ENCODE peak calls at places on chromosome 11, in six cellular contexts. One of them, this sample, is unnamed.

GRCh38 chr11:106017088-106017487 is 5.0 kb downstream of the MSANTD4 start:
- DNase-seq in neural crest cell: no peak
- DNase-seq in brain microvascular endothelial cell: no peak
- DNase-seq in epithelial cell of prostate: no peak
- DNase-seq in AG04450: no peak
- DNase-seq in anterior cingulate cortex: no peak
- DNase-seq in this sample: no peak

GRCh38 chr11:120102862-120103118 is 35.1 kb downstream of the TRIM29 start:
- DNase-seq in brain microvascular endothelial cell: no peak
- DNase-seq in neural crest cell: no peak
- DNase-seq in AG04450: no peak
- DNase-seq in anterior cingulate cortex: no peak
- DNase-seq in epithelial cell of prostate: no peak
- DNase-seq in this sample: no peak

GRCh38 chr11:134559617-134559992 is 147.6 kb upstream of the B3GAT1 start:
- DNase-seq in AG04450: no peak
- DNase-seq in epithelial cell of prostate: no peak
- DNase-seq in neural crest cell: no peak
- DNase-seq in brain microvascular endothelial cell: no peak
- DNase-seq in anterior cingulate cortex: no peak
- DNase-seq in this sample: no peak

GRCh38 chr11:104968365-104968855 is at the start of gene CASP4:
- DNase-seq in anterior cingulate cortex: no peak
- DNase-seq in neural crest cell: no peak
- DNase-seq in brain microvascular endothelial cell: peak
- DNase-seq in AG04450: peak
- DNase-seq in epithelial cell of prostate: no peak
- DNase-seq in this sample: peak

GRCh38 chr11:11408436-11409221 is 55.6 kb upstream of the CSNK2A3 start:
- DNase-seq in neural crest cell: no peak
- DNase-seq in anterior cingulate cortex: peak
- DNase-seq in epithelial cell of prostate: no peak
- DNase-seq in brain microvascular endothelial cell: no peak
- DNase-seq in AG04450: no peak
- DNase-seq in this sample: peak

GRCh38 chr11:60951909-60952741 is at the start of gene SLC15A3:
- DNase-seq in AG04450: no peak
- DNase-seq in brain microvascular endothelial cell: no peak
- DNase-seq in epithelial cell of prostate: no peak
- DNase-seq in anterior cingulate cortex: peak
- DNase-seq in neural crest cell: no peak
- DNase-seq in this sample: no peak

GRCh38 chr11:6498121-6498520 is 1.0 kb downstream of the DNHD1 start:
- DNase-seq in AG04450: no peak
- DNase-seq in epithelial cell of prostate: no peak
- DNase-seq in brain microvascular endothelial cell: no peak
- DNase-seq in neural crest cell: no peak
- DNase-seq in anterior cingulate cortex: no peak
- DNase-seq in this sample: no peak

GRCh38 chr11:116472661-116473060 is 300.1 kb downstream of the BUD13 start:
- DNase-seq in brain microvascular endothelial cell: no peak
- DNase-seq in AG04450: no peak
- DNase-seq in anterior cingulate cortex: no peak
- DNase-seq in epithelial cell of prostate: no peak
- DNase-seq in neural crest cell: no peak
- DNase-seq in this sample: no peak

GRCh38 chr11:95698939-95699562 is 90.5 kb downstream of the FAM76B start:
- DNase-seq in brain microvascular endothelial cell: no peak
- DNase-seq in neural crest cell: no peak
- DNase-seq in anterior cingulate cortex: peak
- DNase-seq in AG04450: no peak
- DNase-seq in epithelial cell of prostate: peak
- DNase-seq in this sample: peak

GRCh38 chr11:13076961-13077360 is 67.8 kb downstream of the RASSF10 start:
- DNase-seq in epithelial cell of prostate: no peak
- DNase-seq in anterior cingulate cortex: no peak
- DNase-seq in brain microvascular endothelial cell: no peak
- DNase-seq in AG04450: no peak
- DNase-seq in neural crest cell: no peak
- DNase-seq in this sample: no peak

GRCh38 chr11:59212744-59213573 is at the start of gene MPEG1:
- DNase-seq in brain microvascular endothelial cell: no peak
- DNase-seq in epithelial cell of prostate: no peak
- DNase-seq in neural crest cell: no peak
- DNase-seq in anterior cingulate cortex: no peak
- DNase-seq in AG04450: no peak
- DNase-seq in this sample: no peak

GRCh38 chr11:2525941-2526807 is 81.4 kb downstream of the KCNQ1 start:
- DNase-seq in anterior cingulate cortex: no peak
- DNase-seq in neural crest cell: no peak
- DNase-seq in brain microvascular endothelial cell: no peak
- DNase-seq in AG04450: no peak
- DNase-seq in epithelial cell of prostate: no peak
- DNase-seq in this sample: no peak

GRCh38 chr11:62611705-62612365 is 740 bp downstream of the EML3 start:
- DNase-seq in AG04450: no peak
- DNase-seq in brain microvascular endothelial cell: no peak
- DNase-seq in epithelial cell of prostate: no peak
- DNase-seq in neural crest cell: no peak
- DNase-seq in anterior cingulate cortex: peak
- DNase-seq in this sample: peak

GRCh38 chr11:27847496-27847895 is 147.2 kb upstream of the BDNF start:
- DNase-seq in neural crest cell: no peak
- DNase-seq in anterior cingulate cortex: no peak
- DNase-seq in brain microvascular endothelial cell: no peak
- DNase-seq in epithelial cell of prostate: no peak
- DNase-seq in AG04450: no peak
- DNase-seq in this sample: no peak

GRCh38 chr11:94775576-94776327 is 7.6 kb downstream of the AMOTL1 start:
- DNase-seq in brain microvascular endothelial cell: no peak
- DNase-seq in AG04450: no peak
- DNase-seq in epithelial cell of prostate: no peak
- DNase-seq in anterior cingulate cortex: no peak
- DNase-seq in neural crest cell: no peak
- DNase-seq in this sample: no peak

GRCh38 chr11:6911946-6912345 is 8.9 kb upstream of the OR2D3 start:
- DNase-seq in brain microvascular endothelial cell: peak
- DNase-seq in neural crest cell: no peak
- DNase-seq in AG04450: no peak
- DNase-seq in anterior cingulate cortex: no peak
- DNase-seq in epithelial cell of prostate: no peak
- DNase-seq in this sample: peak

GRCh38 chr11:46906596-46906995 is 11.8 kb downstream of the LRP4 start:
- DNase-seq in epithelial cell of prostate: no peak
- DNase-seq in neural crest cell: no peak
- DNase-seq in brain microvascular endothelial cell: peak
- DNase-seq in anterior cingulate cortex: no peak
- DNase-seq in AG04450: no peak
- DNase-seq in this sample: no peak

GRCh38 chr11:35487532-35488078 is 37.8 kb downstream of the PAMR1 start:
- DNase-seq in neural crest cell: peak
- DNase-seq in anterior cingulate cortex: peak
- DNase-seq in AG04450: no peak
- DNase-seq in epithelial cell of prostate: no peak
- DNase-seq in brain microvascular endothelial cell: peak
- DNase-seq in this sample: peak

GRCh38 chr11:112364962-112365481 is 104.4 kb upstream of the PLET1 start:
- DNase-seq in anterior cingulate cortex: no peak
- DNase-seq in neural crest cell: no peak
- DNase-seq in AG04450: peak
- DNase-seq in epithelial cell of prostate: peak
- DNase-seq in brain microvascular endothelial cell: peak
- DNase-seq in this sample: peak

GRCh38 chr11:128827494-128827893 is 39.6 kb downstream of the KCNJ1 start:
- DNase-seq in neural crest cell: no peak
- DNase-seq in brain microvascular endothelial cell: no peak
- DNase-seq in AG04450: no peak
- DNase-seq in epithelial cell of prostate: no peak
- DNase-seq in anterior cingulate cortex: no peak
- DNase-seq in this sample: no peak

GRCh38 chr11:95451682-95452081 is 220.7 kb upstream of the SESN3 start:
- DNase-seq in brain microvascular endothelial cell: peak
- DNase-seq in anterior cingulate cortex: no peak
- DNase-seq in epithelial cell of prostate: peak
- DNase-seq in AG04450: peak
- DNase-seq in neural crest cell: no peak
- DNase-seq in this sample: peak

GRCh38 chr11:124670732-124671131 is 2.8 kb downstream of the SIAE start:
- DNase-seq in anterior cingulate cortex: no peak
- DNase-seq in epithelial cell of prostate: no peak
- DNase-seq in AG04450: no peak
- DNase-seq in brain microvascular endothelial cell: no peak
- DNase-seq in neural crest cell: no peak
- DNase-seq in this sample: peak

GRCh38 chr11:9664276-9665171 is 647 bp downstream of the SWAP70 start:
- DNase-seq in AG04450: no peak
- DNase-seq in neural crest cell: peak
- DNase-seq in epithelial cell of prostate: no peak
- DNase-seq in anterior cingulate cortex: no peak
- DNase-seq in brain microvascular endothelial cell: peak
- DNase-seq in this sample: peak

GRCh38 chr11:14418801-14419417 is 59.9 kb upstream of the RRAS2 start:
- DNase-seq in brain microvascular endothelial cell: no peak
- DNase-seq in neural crest cell: no peak
- DNase-seq in epithelial cell of prostate: no peak
- DNase-seq in anterior cingulate cortex: no peak
- DNase-seq in AG04450: no peak
- DNase-seq in this sample: peak

GRCh38 chr11:71334191-71334590 is 81.8 kb upstream of the SHANK2 start:
- DNase-seq in epithelial cell of prostate: no peak
- DNase-seq in neural crest cell: no peak
- DNase-seq in brain microvascular endothelial cell: no peak
- DNase-seq in AG04450: no peak
- DNase-seq in anterior cingulate cortex: no peak
- DNase-seq in this sample: no peak

This sample was measured in HT1080.